ENCODE peak calls at places on chromosomes 3 and 15, in four cellular contexts. F is naive thymus-derived CD4-positive, alpha-beta T cell; K is heart right ventricle; O is AG04449. X is an unnamed sample.

GRCh38 chr3:12138044-12138443 is 20.7 kb downstream of the TIMP4 start:
- DNase-seq in F (no peak), K (peak; percentile 32), O (no peak), X (no peak)

GRCh38 chr3:81696090-81696489 is 65.4 kb downstream of the GBE1 start:
- DNase-seq in F (no peak), K (no peak), O (no peak), X (no peak)

GRCh38 chr3:114480442-114480841 is 186.6 kb downstream of the TIGIT start:
- DNase-seq in F (no peak), K (no peak), O (no peak), X (no peak)

GRCh38 chr3:190696777-190697501 is 165.6 kb downstream of the GMNC start:
- DNase-seq in F (no peak), K (no peak), O (no peak), X (no peak)

GRCh38 chr3:69129531-69129930 is 7.1 kb upstream of the LMOD3 start:
- DNase-seq in F (no peak), K (no peak), O (no peak), X (no peak)

GRCh38 chr15:92000709-92001108 is 147.2 kb downstream of the SLCO3A1 start:
- DNase-seq in F (no peak), K (no peak), O (no peak), X (no peak)

GRCh38 chr15:83285979-83286553 is 1.6 kb upstream of the BNC1 start:
- DNase-seq in F (no peak), K (no peak), O (peak; percentile 77), X (no peak)

GRCh38 chr3:51942603-51943450 is 664 bp downstream of the PARP3 start:
- DNase-seq in F (peak; percentile 35), K (peak; percentile 54), O (no peak), X (no peak)

GRCh38 chr3:4982773-4983738 is 3.8 kb downstream of the BHLHE40 start:
- DNase-seq in F (no peak), K (no peak), O (no peak), X (no peak)

GRCh38 chr15:60496853-60497252 is 17.9 kb upstream of the ICE2 start:
- DNase-seq in F (no peak), K (no peak), O (no peak), X (no peak)

GRCh38 chr15:69861331-69862171 is 236.2 kb downstream of the TLE3 start:
- DNase-seq in F (no peak), K (no peak), O (no peak), X (no peak)

GRCh38 chr3:16883726-16884083 is 1.1 kb upstream of the PLCL2 start:
- DNase-seq in F (no peak), K (no peak), O (no peak), X (no peak)

GRCh38 chr3:72177075-72178050 is 392.4 kb upstream of the PROK2 start:
- DNase-seq in F (peak; percentile 9), K (peak; percentile 35), O (no peak), X (no peak)

GRCh38 chr3:189515916-189516531 is 115.2 kb upstream of the TP63 start:
- DNase-seq in F (no peak), K (no peak), O (peak; percentile 10), X (no peak)

GRCh38 chr3:15180042-15180611 is 25.9 kb upstream of the CAPN7 start:
- DNase-seq in F (no peak), K (no peak), O (no peak), X (no peak)

GRCh38 chr15:96501362-96501761 is 170.9 kb downstream of the NR2F2 start:
- DNase-seq in F (no peak), K (no peak), O (no peak), X (no peak)

GRCh38 chr3:141728355-141728892 is 9.7 kb upstream of the RNF7 start:
- DNase-seq in F (no peak), K (no peak), O (no peak), X (no peak)

GRCh38 chr15:37885651-37886050 is 48.8 kb upstream of the TMCO5A start:
- DNase-seq in F (no peak), K (no peak), O (no peak), X (no peak)

GRCh38 chr3:33911525-33912322 is 113.3 kb downstream of the PDCD6IP start:
- DNase-seq in F (no peak), K (no peak), O (peak; percentile 21), X (no peak)

GRCh38 chr15:39304201-39304841 is 276.6 kb upstream of the THBS1 start:
- DNase-seq in F (no peak), K (no peak), O (peak; percentile 83), X (peak; percentile 33)

GRCh38 chr15:93088200-93088980 is 621 bp downstream of the RGMA start:
- DNase-seq in F (no peak), K (peak; percentile 61), O (no peak), X (no peak)

GRCh38 chr15:89917442-89918085 is 4.8 kb upstream of the ARPIN start:
- DNase-seq in F (no peak), K (no peak), O (no peak), X (no peak)

GRCh38 chr15:40582726-40583246 is 11.3 kb upstream of the KNL1 start:
- DNase-seq in F (no peak), K (no peak), O (no peak), X (no peak)

GRCh38 chr3:44647771-44648170 is 761 bp upstream of the ZNF35 start:
- DNase-seq in F (no peak), K (no peak), O (no peak), X (no peak)
- H3K4me3 ChIP-seq in F (no peak overlapping the region), K (no peak overlapping the region), O (no peak overlapping the region), X (no peak overlapping the region)

DNA sequence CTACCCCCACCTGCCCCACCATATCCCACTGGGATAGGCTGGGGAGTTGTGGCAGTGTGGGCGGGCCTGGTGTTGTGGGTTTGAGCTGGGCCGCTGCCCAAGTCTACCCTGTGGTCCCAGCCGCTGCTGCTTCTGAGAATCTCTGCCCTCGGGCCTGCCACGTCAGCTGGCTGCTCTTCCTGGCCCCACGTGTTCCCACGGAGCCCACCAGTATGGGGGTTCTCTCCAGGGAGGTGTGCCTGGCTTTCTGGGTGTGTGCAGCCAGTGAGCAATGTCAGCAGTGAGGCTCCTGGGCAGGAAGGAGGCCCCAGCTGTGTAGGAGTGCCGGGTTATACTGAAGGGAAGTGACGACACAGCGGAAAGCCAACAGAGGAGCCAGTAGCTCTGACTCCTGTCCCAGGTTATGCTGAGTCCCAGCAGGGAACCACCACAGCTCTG is 10.5 kb downstream of the GNAI2 start:
- DNase-seq in F (peak; percentile 85), K (peak; percentile 45), O (peak; percentile 65), X (peak; percentile 95)
- H3K4me3 ChIP-seq in F (peak overlapping the region; percentile 52), K (peak overlapping the region; percentile 12), O (peak overlapping the region; percentile 42), X (peak overlapping the region; percentile 29)

GRCh38 chr15:84588053-84588874 is 12.5 kb upstream of the ZSCAN2 start:
- DNase-seq in F (peak; percentile 77), K (peak; percentile 84), O (no peak), X (peak; percentile 49)
- H3K4me3 ChIP-seq in F (no peak overlapping the region), K (no peak overlapping the region), O (peak overlapping the region; percentile 44), X (peak overlapping the region; percentile 26)

GRCh38 chr15:100973351-100974034 is 54.3 kb downstream of the LRRK1 start:
- DNase-seq in F (no peak), K (no peak), O (no peak), X (no peak)
- H3K4me3 ChIP-seq in F (no peak overlapping the region), K (no peak overlapping the region), O (no peak overlapping the region), X (peak overlapping the region; percentile 41)

DNA sequence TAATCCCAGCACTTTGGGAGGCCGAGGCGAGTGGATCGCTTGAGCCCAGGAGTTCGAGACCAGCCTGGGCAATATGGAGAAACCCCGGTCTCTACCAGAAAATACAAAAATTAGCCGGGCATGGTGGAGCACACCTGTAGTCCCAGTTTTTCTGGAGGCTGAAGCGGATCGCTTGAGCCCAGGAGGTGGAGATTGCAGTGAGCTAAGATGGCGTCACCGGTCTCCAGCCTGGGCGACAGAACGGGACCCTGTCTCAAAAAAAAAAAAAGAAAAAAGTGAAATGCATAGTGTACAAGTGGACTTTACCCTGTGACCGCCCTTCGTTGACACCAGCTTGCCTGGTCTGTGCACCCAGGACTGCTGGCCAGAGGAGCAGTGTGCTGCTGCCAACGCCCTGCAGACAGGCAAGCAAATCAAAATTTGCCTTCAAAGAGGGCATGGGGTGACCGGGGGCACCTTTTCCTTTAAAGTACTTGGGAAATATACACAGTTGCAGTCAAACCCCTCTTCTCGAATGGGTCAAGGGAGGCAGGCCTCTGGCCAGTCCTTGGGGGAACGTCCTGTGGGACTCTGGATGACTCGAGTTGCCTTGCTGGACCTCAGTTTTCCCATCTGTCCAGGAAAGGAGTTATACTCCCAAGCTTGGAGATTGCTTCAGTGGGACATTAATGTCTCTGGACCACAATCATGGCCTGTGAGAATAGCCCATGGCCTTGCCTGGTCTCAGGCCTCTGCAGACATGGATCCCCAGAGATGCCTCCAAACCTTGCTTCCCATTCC is 1.0 kb downstream of the XYLB start:
- DNase-seq in F (no peak), K (no peak), O (no peak), X (no peak)
- H3K4me3 ChIP-seq in F (peak overlapping the region; percentile 62), K (peak overlapping the region; percentile 27), O (peak overlapping the region; percentile 84), X (peak overlapping the region; percentile 66)

GRCh38 chr3:50166309-50167019 is 11.3 kb downstream of the SEMA3F start:
- DNase-seq in F (no peak), K (no peak), O (no peak), X (no peak)
- H3K4me3 ChIP-seq in F (no peak overlapping the region), K (no peak overlapping the region), O (no peak overlapping the region), X (no peak overlapping the region)